ENCODE peak calls at places on chromosome 10, in eight cellular contexts. J is NCI-H1092 treated with DMSO at 0.1 percent for 48 hours; L is activated gamma-delta T cell treated with anti-CD3 and anti-CD28 coated beads, Interleukin-2, amount 50 U/mL, for 16 hours; U is stimulated activated CD8-positive, alpha-beta memory T cell treated with anti-CD3 and anti-CD28 coated beads, Interleukin-2, amount 100 ng/mL, for 48 hours; P is effector CD4-positive, alpha-beta T cell; D is left ventricle myocardium inferior; Z is NCI-H1105; K is Right ventricle myocardium superior. F is an unnamed sample.

GRCh38 chr10:34333513-34333912 is 481.6 kb downstream of the PARD3 start:
- DNase-seq in J (no peak), L (no peak), U (no peak), P (no peak), D (no peak), Z (no peak), K (no peak), F (no peak)

GRCh38 chr10:112363696-112364688 is 9.9 kb upstream of the ACSL5 start:
- DNase-seq in J (no peak), L (no peak), U (no peak), P (no peak), D (no peak), Z (no peak), K (no peak), F (no peak)

GRCh38 chr10:114295393-114295792 is 56.3 kb downstream of the VWA2 start:
- DNase-seq in J (no peak), L (no peak), U (no peak), P (no peak), D (no peak), Z (no peak), K (no peak), F (no peak)

GRCh38 chr10:6174201-6174874 is 28.4 kb upstream of the PFKFB3 start:
- DNase-seq in J (no peak), L (no peak), U (no peak), P (no peak), D (no peak), Z (no peak), K (peak), F (no peak)

GRCh38 chr10:93138113-93138870 is 64.6 kb downstream of the CYP26A1 start:
- DNase-seq in J (no peak), L (no peak), U (no peak), P (no peak), D (no peak), Z (no peak), K (no peak), F (no peak)

GRCh38 chr10:100697070-100697469 is 48.3 kb upstream of the PAX2 start:
- DNase-seq in J (no peak), L (no peak), U (no peak), P (no peak), D (no peak), Z (no peak), K (no peak), F (no peak)

GRCh38 chr10:33722067-33722466 is 387.6 kb upstream of the NRP1 start:
- DNase-seq in J (no peak), L (no peak), U (no peak), P (no peak), D (no peak), Z (no peak), K (no peak), F (no peak)

GRCh38 chr10:33157108-33157507 is 177.4 kb downstream of the NRP1 start:
- DNase-seq in J (no peak), L (no peak), U (no peak), P (no peak), D (no peak), Z (no peak), K (no peak), F (no peak)

GRCh38 chr10:114519756-114520288 is 115.5 kb upstream of the AFAP1L2 start:
- DNase-seq in J (no peak), L (no peak), U (no peak), P (no peak), D (no peak), Z (no peak), K (no peak), F (no peak)

GRCh38 chr10:132705173-132705572 is 80.8 kb downstream of the NKX6-2 start:
- DNase-seq in J (peak), L (no peak), U (no peak), P (no peak), D (peak), Z (no peak), K (peak), F (peak)

GRCh38 chr10:121690970-121691369 is 92.7 kb upstream of the FGFR2 start:
- DNase-seq in J (no peak), L (no peak), U (no peak), P (no peak), D (no peak), Z (no peak), K (no peak), F (no peak)

GRCh38 chr10:73584737-73585136 is 6.4 kb downstream of the USP54 start:
- DNase-seq in J (no peak), L (no peak), U (no peak), P (no peak), D (no peak), Z (no peak), K (no peak), F (no peak)

GRCh38 chr10:68876919-68877250 is 24.2 kb upstream of the DDX50 start:
- DNase-seq in J (peak), L (no peak), U (no peak), P (no peak), D (no peak), Z (no peak), K (no peak), F (no peak)

GRCh38 chr10:43056568-43057011 is 20.3 kb upstream of the RET start:
- DNase-seq in J (no peak), L (no peak), U (no peak), P (no peak), D (no peak), Z (no peak), K (no peak), F (peak)

GRCh38 chr10:19461588-19461987 is 354.6 kb upstream of the PLXDC2 start:
- DNase-seq in J (no peak), L (no peak), U (no peak), P (no peak), D (no peak), Z (no peak), K (no peak), F (no peak)